ENCODE peak calls at places on chromosome 18, in eight cellular contexts. One of them, this sample, is unnamed.

GRCh38 chr18:44789704-44790103 is 109.0 kb downstream of the SETBP1 start:
- DNase-seq in Calu3: no peak
- DNase-seq in progenitor cell of endocrine pancreas: no peak
- DNase-seq in neuronal stem cell: no peak
- DNase-seq in NCI-H1417: no peak
- DNase-seq in cardiac muscle cell: no peak
- DNase-seq in activated T-helper 1 cell treated with anti-CD3 and anti-CD28 coated beads, Interleukin-12 subunit alpha, Interleukin-12 subunit beta, Interleukin-2, Interleukin-4 antibody, amounts not matched to agents 30 ng/mL and 10 ng/mL and 1 ng/mL, durations not matched to agents 14 hours and 24 hours and 36 hours: no peak
- DNase-seq in posterior cingulate gyrus: no peak
- DNase-seq in this sample: no peak

GRCh38 chr18:12336887-12337286 is 28.8 kb downstream of the TUBB6 start:
- DNase-seq in Calu3: peak; percentile 41
- DNase-seq in progenitor cell of endocrine pancreas: no peak
- DNase-seq in neuronal stem cell: no peak
- DNase-seq in NCI-H1417: peak; percentile 21
- DNase-seq in cardiac muscle cell: peak; percentile 22
- DNase-seq in activated T-helper 1 cell treated with anti-CD3 and anti-CD28 coated beads, Interleukin-12 subunit alpha, Interleukin-12 subunit beta, Interleukin-2, Interleukin-4 antibody, amounts not matched to agents 30 ng/mL and 10 ng/mL and 1 ng/mL, durations not matched to agents 14 hours and 24 hours and 36 hours: no peak
- DNase-seq in posterior cingulate gyrus: no peak
- DNase-seq in this sample: peak; percentile 3

GRCh38 chr18:32582455-32582854 is 111.8 kb upstream of the GAREM1 start:
- DNase-seq in Calu3: no peak
- DNase-seq in progenitor cell of endocrine pancreas: no peak
- DNase-seq in neuronal stem cell: no peak
- DNase-seq in NCI-H1417: no peak
- DNase-seq in cardiac muscle cell: no peak
- DNase-seq in activated T-helper 1 cell treated with anti-CD3 and anti-CD28 coated beads, Interleukin-12 subunit alpha, Interleukin-12 subunit beta, Interleukin-2, Interleukin-4 antibody, amounts not matched to agents 30 ng/mL and 10 ng/mL and 1 ng/mL, durations not matched to agents 14 hours and 24 hours and 36 hours: no peak
- DNase-seq in posterior cingulate gyrus: no peak
- DNase-seq in this sample: no peak

GRCh38 chr18:63831080-63831788 is 56.0 kb downstream of the SERPINB7 start:
- DNase-seq in Calu3: no peak
- DNase-seq in progenitor cell of endocrine pancreas: no peak
- DNase-seq in neuronal stem cell: no peak
- DNase-seq in NCI-H1417: no peak
- DNase-seq in cardiac muscle cell: no peak
- DNase-seq in activated T-helper 1 cell treated with anti-CD3 and anti-CD28 coated beads, Interleukin-12 subunit alpha, Interleukin-12 subunit beta, Interleukin-2, Interleukin-4 antibody, amounts not matched to agents 30 ng/mL and 10 ng/mL and 1 ng/mL, durations not matched to agents 14 hours and 24 hours and 36 hours: no peak
- DNase-seq in posterior cingulate gyrus: no peak
- DNase-seq in this sample: no peak

GRCh38 chr18:36665952-36666351 is 162.8 kb downstream of the TPGS2 start:
- DNase-seq in Calu3: no peak
- DNase-seq in progenitor cell of endocrine pancreas: no peak
- DNase-seq in neuronal stem cell: no peak
- DNase-seq in NCI-H1417: no peak
- DNase-seq in cardiac muscle cell: no peak
- DNase-seq in activated T-helper 1 cell treated with anti-CD3 and anti-CD28 coated beads, Interleukin-12 subunit alpha, Interleukin-12 subunit beta, Interleukin-2, Interleukin-4 antibody, amounts not matched to agents 30 ng/mL and 10 ng/mL and 1 ng/mL, durations not matched to agents 14 hours and 24 hours and 36 hours: no peak
- DNase-seq in posterior cingulate gyrus: no peak
- DNase-seq in this sample: no peak

GRCh38 chr18:23220355-23220754 is 85.1 kb downstream of the CABLES1 start:
- DNase-seq in Calu3: no peak
- DNase-seq in progenitor cell of endocrine pancreas: no peak
- DNase-seq in neuronal stem cell: no peak
- DNase-seq in NCI-H1417: no peak
- DNase-seq in cardiac muscle cell: no peak
- DNase-seq in activated T-helper 1 cell treated with anti-CD3 and anti-CD28 coated beads, Interleukin-12 subunit alpha, Interleukin-12 subunit beta, Interleukin-2, Interleukin-4 antibody, amounts not matched to agents 30 ng/mL and 10 ng/mL and 1 ng/mL, durations not matched to agents 14 hours and 24 hours and 36 hours: no peak
- DNase-seq in posterior cingulate gyrus: no peak
- DNase-seq in this sample: no peak

GRCh38 chr18:58223717-58224424 is 179.8 kb downstream of the NEDD4L start:
- DNase-seq in Calu3: peak; percentile 55
- DNase-seq in progenitor cell of endocrine pancreas: no peak
- DNase-seq in neuronal stem cell: no peak
- DNase-seq in NCI-H1417: peak; percentile 45
- DNase-seq in cardiac muscle cell: peak; percentile 46
- DNase-seq in activated T-helper 1 cell treated with anti-CD3 and anti-CD28 coated beads, Interleukin-12 subunit alpha, Interleukin-12 subunit beta, Interleukin-2, Interleukin-4 antibody, amounts not matched to agents 30 ng/mL and 10 ng/mL and 1 ng/mL, durations not matched to agents 14 hours and 24 hours and 36 hours: no peak
- DNase-seq in posterior cingulate gyrus: no peak
- DNase-seq in this sample: peak; percentile 81

GRCh38 chr18:47254341-47254939 is 3.0 kb upstream of the SKOR2 start:
- DNase-seq in Calu3: peak; percentile 8
- DNase-seq in progenitor cell of endocrine pancreas: peak; percentile 84
- DNase-seq in neuronal stem cell: peak; percentile 89
- DNase-seq in NCI-H1417: no peak
- DNase-seq in cardiac muscle cell: peak; percentile 90
- DNase-seq in activated T-helper 1 cell treated with anti-CD3 and anti-CD28 coated beads, Interleukin-12 subunit alpha, Interleukin-12 subunit beta, Interleukin-2, Interleukin-4 antibody, amounts not matched to agents 30 ng/mL and 10 ng/mL and 1 ng/mL, durations not matched to agents 14 hours and 24 hours and 36 hours: peak; percentile 10
- DNase-seq in posterior cingulate gyrus: peak; percentile 78
- DNase-seq in this sample: peak; percentile 60

GRCh38 chr18:48804856-48805610 is 145.7 kb downstream of the SMAD7 start:
- DNase-seq in Calu3: no peak
- DNase-seq in progenitor cell of endocrine pancreas: no peak
- DNase-seq in neuronal stem cell: no peak
- DNase-seq in NCI-H1417: no peak
- DNase-seq in cardiac muscle cell: no peak
- DNase-seq in activated T-helper 1 cell treated with anti-CD3 and anti-CD28 coated beads, Interleukin-12 subunit alpha, Interleukin-12 subunit beta, Interleukin-2, Interleukin-4 antibody, amounts not matched to agents 30 ng/mL and 10 ng/mL and 1 ng/mL, durations not matched to agents 14 hours and 24 hours and 36 hours: no peak
- DNase-seq in posterior cingulate gyrus: no peak
- DNase-seq in this sample: no peak

This sample was measured in NCI-H460.